ENCODE peak calls at places on chromosomes 6 and 20, in nine cellular contexts. N is GM23338, P is OCI-LY7, H is SK-N-SH, L is IMR-90, F is osteoblast, Q is PC-9, Y is neuronal stem cell, U is H9. A is an unnamed sample.
A peak's percentile ranks its signal among the peaks of the same experiment; 100 is the strongest.

GRCh38 chr20:47055699-47056369 is 161.2 kb downstream of the EYA2 start:
- DNase-seq in N (no peak), P (no peak), H (no peak), L (peak; percentile 66), F (no peak), Q (no peak), Y (no peak), U (no peak), A (peak; percentile 14)

GRCh38 chr6:44431118-44431725 is 43.7 kb downstream of the CDC5L start:
- DNase-seq in N (peak; percentile 74), P (peak; percentile 55), H (peak; percentile 38), L (peak; percentile 73), F (no peak), Q (peak; percentile 28), Y (peak; percentile 30), U (no peak), A (peak; percentile 66)

GRCh38 chr6:47105469-47106188 is 63.5 kb upstream of the ADGRF1 start:
- DNase-seq in N (peak; percentile 54), P (no peak), H (no peak), L (no peak), F (peak; percentile 57), Q (no peak), Y (no peak), U (peak; percentile 61), A (no peak)

GRCh38 chr20:59232618-59233017 is 67.8 kb upstream of the EDN3 start:
- DNase-seq in N (no peak), P (no peak), H (no peak), L (peak; percentile 4), F (no peak), Q (no peak), Y (no peak), U (no peak), A (no peak)

GRCh38 chr6:112710710-112711109 is 363.6 kb downstream of the RFPL4B start:
- DNase-seq in N (no peak), P (no peak), H (no peak), L (no peak), F (no peak), Q (no peak), Y (no peak), U (no peak), A (no peak)

GRCh38 chr6:15200087-15200486 is 45.8 kb upstream of the JARID2 start:
- DNase-seq in N (no peak), P (no peak), H (no peak), L (no peak), F (no peak), Q (no peak), Y (no peak), U (no peak), A (no peak)

GRCh38 chr6:110355727-110356126 is 2.4 kb downstream of the METTL24 start:
- DNase-seq in N (peak; percentile 55), P (no peak), H (no peak), L (no peak), F (no peak), Q (no peak), Y (no peak), U (peak; percentile 39), A (no peak)

GRCh38 chr20:62900692-62901584 is 25.4 kb downstream of the DIDO1 start:
- DNase-seq in N (peak; percentile 73), P (peak; percentile 46), H (no peak), L (no peak), F (peak; percentile 65), Q (peak; percentile 57), Y (no peak), U (no peak), A (peak; percentile 81)

GRCh38 chr6:111804627-111805235 is 68.5 kb downstream of the FYN start:
- DNase-seq in N (no peak), P (no peak), H (no peak), L (peak; percentile 74), F (peak; percentile 37), Q (no peak), Y (no peak), U (no peak), A (peak; percentile 71)

GRCh38 chr6:72553531-72554202 is 68.2 kb upstream of the KCNQ5 start:
- DNase-seq in N (peak; percentile 47), P (no peak), H (no peak), L (peak; percentile 93), F (peak; percentile 30), Q (no peak), Y (no peak), U (no peak), A (no peak)

GRCh38 chr6:149717588-149718458 is at the start of gene LATS1:
- DNase-seq in N (peak; percentile 89), P (peak; percentile 91), H (peak; percentile 91), L (peak; percentile 76), F (peak; percentile 94), Q (peak; percentile 86), Y (peak; percentile 74), U (peak; percentile 82), A (peak; percentile 92)

GRCh38 chr20:56513096-56513806 is 11.3 kb upstream of the FAM209A start:
- DNase-seq in N (peak; percentile 4), P (no peak), H (no peak), L (peak; percentile 7), F (no peak), Q (no peak), Y (no peak), U (no peak), A (no peak)

DNA sequence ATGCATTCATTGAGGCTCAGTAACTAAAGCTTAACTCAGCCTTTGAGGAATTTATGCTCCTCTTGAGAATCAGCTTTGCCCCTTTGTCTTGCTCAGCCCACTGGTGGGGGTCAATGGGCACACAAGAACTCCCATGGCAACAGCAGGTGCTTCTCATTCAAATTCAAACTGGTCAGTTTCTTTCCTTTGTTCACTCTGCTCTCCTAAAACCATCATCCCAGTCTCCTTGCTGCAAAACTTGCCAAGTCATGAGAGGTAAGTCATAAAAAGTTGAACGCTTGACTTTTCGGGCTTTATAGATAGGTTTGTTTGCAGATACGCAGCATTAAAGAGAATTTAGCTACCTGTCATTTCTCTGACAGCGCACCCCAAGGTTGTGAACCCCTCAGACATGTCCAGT is 146.8 kb downstream of the TFAP2A start:
- DNase-seq in N (peak; percentile 79), P (no peak), H (no peak), L (no peak), F (no peak), Q (no peak), Y (peak; percentile 51), U (peak; percentile 68), A (no peak)
- H2AFZ ChIP-seq in N (no peak overlapping the region), P (no peak overlapping the region), H (no peak overlapping the region), L (no peak overlapping the region), F (no peak overlapping the region), Q (no peak overlapping the region), Y (peak overlapping the region; percentile 67), U (no peak overlapping the region), A (peak overlapping the region; percentile 14)

GRCh38 chr6:167680605-167681149 is 146.0 kb upstream of the AFDN start:
- DNase-seq in N (no peak), P (no peak), H (no peak), L (no peak), F (no peak), Q (no peak), Y (no peak), U (no peak), A (no peak)

GRCh38 chr6:167679791-167680604 is 146.7 kb upstream of the AFDN start:
- DNase-seq in N (no peak), P (no peak), H (no peak), L (no peak), F (no peak), Q (no peak), Y (no peak), U (no peak), A (no peak)

GRCh38 chr6:167677422-167677789 is 149.3 kb upstream of the AFDN start:
- DNase-seq in N (no peak), P (no peak), H (no peak), L (no peak), F (no peak), Q (no peak), Y (no peak), U (no peak), A (no peak)

GRCh38 chr6:167678102-167679101 is 148.3 kb upstream of the AFDN start:
- DNase-seq in N (peak; percentile 81), P (no peak), H (peak; percentile 76), L (no peak), F (no peak), Q (no peak), Y (peak; percentile 71), U (peak; percentile 76), A (peak; percentile 77)

GRCh38 chr6:167679137-167679736 is 147.5 kb upstream of the AFDN start:
- DNase-seq in N (peak; percentile 40), P (no peak), H (no peak), L (no peak), F (no peak), Q (no peak), Y (peak; percentile 35), U (no peak), A (peak; percentile 5)
- H2AFZ ChIP-seq in N (peak overlapping the region; percentile 64), P (no peak overlapping the region), H (no peak overlapping the region), L (no peak overlapping the region), F (no peak overlapping the region), Q (no peak overlapping the region), Y (peak overlapping the region; percentile 90), U (no peak overlapping the region), A (no peak overlapping the region)

GRCh38 chr6:142537612-142538478 is 236.0 kb downstream of the ADGRG6 start:
- DNase-seq in N (peak; percentile 76), P (peak; percentile 29), H (no peak), L (peak; percentile 34), F (peak; percentile 26), Q (peak; percentile 29), Y (no peak), U (peak; percentile 51), A (no peak)
- H2AFZ ChIP-seq in N (peak overlapping the region; percentile 97), P (peak overlapping the region; percentile 27), H (no peak overlapping the region), L (peak overlapping the region; percentile 80), F (peak overlapping the region; percentile 89), Q (peak overlapping the region; percentile 74), Y (peak overlapping the region; percentile 80), U (peak overlapping the region; percentile 58), A (no peak overlapping the region)

GRCh38 chr6:41680182-41680965 is 42.1 kb downstream of the MDFI start:
- DNase-seq in N (peak; percentile 44), P (no peak), H (no peak), L (no peak), F (peak; percentile 53), Q (no peak), Y (no peak), U (no peak), A (no peak)

GRCh38 chr6:41682966-41683459 is 44.7 kb downstream of the MDFI start:
- DNase-seq in N (peak; percentile 37), P (no peak), H (no peak), L (no peak), F (no peak), Q (no peak), Y (no peak), U (no peak), A (no peak)

GRCh38 chr6:41683460-41684310 is 45.4 kb downstream of the MDFI start:
- DNase-seq in N (peak; percentile 86), P (peak; percentile 81), H (peak; percentile 96), L (peak; percentile 51), F (peak; percentile 99), Q (peak; percentile 72), Y (peak; percentile 78), U (peak; percentile 84), A (peak; percentile 89)

GRCh38 chr6:41682497-41682961 is 44.3 kb downstream of the MDFI start:
- DNase-seq in N (peak; percentile 38), P (no peak), H (no peak), L (no peak), F (peak; percentile 63), Q (no peak), Y (no peak), U (no peak), A (no peak)

GRCh38 chr6:41682056-41682477 is 43.8 kb downstream of the MDFI start:
- DNase-seq in N (peak; percentile 98), P (peak; percentile 78), H (peak; percentile 97), L (peak; percentile 86), F (peak; percentile 99), Q (peak; percentile 92), Y (peak; percentile 88), U (peak; percentile 95), A (peak; percentile 96)
- H2AFZ ChIP-seq in N (no peak overlapping the region), P (no peak overlapping the region), H (peak overlapping the region; percentile 97), L (peak overlapping the region; percentile 82), F (peak overlapping the region; percentile 56), Q (peak overlapping the region; percentile 64), Y (peak overlapping the region; percentile 67), U (no peak overlapping the region), A (peak overlapping the region; percentile 29)

GRCh38 chr6:49551866-49552129 is 1.3 kb downstream of the C6orf141 start:
- DNase-seq in N (no peak), P (no peak), H (no peak), L (no peak), F (no peak), Q (no peak), Y (no peak), U (no peak), A (no peak)
- H2AFZ ChIP-seq in N (no peak overlapping the region), P (no peak overlapping the region), H (peak overlapping the region; percentile 22), L (no peak overlapping the region), F (no peak overlapping the region), Q (peak overlapping the region; percentile 93), Y (no peak overlapping the region), U (no peak overlapping the region), A (peak overlapping the region; percentile 79)

A was measured in hepatocyte.